ENCODE peak calls at places on chromosomes 5 and 9, in seven cellular contexts. A is HCT116, D is H1, X is GM12878, P is endothelial cell of umbilical vein, H is HepG2, L is K562. S is an unnamed sample.

GRCh38 chr9:109331353-109331752 is 10.5 kb upstream of the EPB41L4B start:
- DNase-seq in X (no peak), L (no peak), A (no peak), P (no peak), H (no peak), D (no peak), S (no peak)

GRCh38 chr5:119354522-119355243 is 1.1 kb upstream of the TNFAIP8 start:
- DNase-seq in L (no peak), P (no peak), D (no peak), A (no peak), H (no peak), X (no peak), S (no peak)

GRCh38 chr5:125327676-125328075 is 581.2 kb upstream of the ZNF608 start:
- DNase-seq in H (no peak), X (no peak), L (no peak), P (no peak), A (no peak), D (no peak), S (peak; percentile 24)

GRCh38 chr5:168377525-168377924 is 86.1 kb downstream of the WWC1 start:
- DNase-seq in A (no peak), H (no peak), X (peak; percentile 4), D (no peak), L (no peak), P (no peak), S (no peak)

GRCh38 chr9:38067611-38067891 is 1.5 kb downstream of the SHB start:
- DNase-seq in D (peak; percentile 64), P (no peak), L (peak; percentile 28), X (no peak), H (no peak), A (no peak), S (peak; percentile 43)

GRCh38 chr5:113806823-113807222 is 293.3 kb downstream of the YTHDC2 start:
- DNase-seq in P (no peak), L (no peak), A (no peak), D (no peak), H (no peak), X (no peak), S (no peak)

GRCh38 chr9:109182550-109182939 is 15.5 kb upstream of the FRRS1L start:
- DNase-seq in X (no peak), H (peak; percentile 43), A (no peak), L (no peak), D (no peak), P (no peak), S (no peak)

GRCh38 chr9:113566011-113566711 is 102.6 kb downstream of the RGS3 start:
- DNase-seq in X (no peak), P (no peak), L (no peak), A (no peak), H (no peak), D (no peak), S (no peak)

GRCh38 chr5:84239509-84239908 is 145.2 kb downstream of the EDIL3 start:
- DNase-seq in P (no peak), X (no peak), H (no peak), L (no peak), A (no peak), D (no peak), S (no peak)

GRCh38 chr5:163914911-163915310 is 409.5 kb downstream of the MAT2B start:
- DNase-seq in H (no peak), D (no peak), A (no peak), X (peak; percentile 27), P (no peak), L (peak; percentile 19), S (no peak)

GRCh38 chr5:13831236-13831810 is 113.2 kb downstream of the DNAH5 start:
- DNase-seq in X (no peak), L (no peak), P (no peak), D (no peak), H (no peak), A (no peak), S (peak; percentile 43)

GRCh38 chr9:14895806-14896205 is 14.4 kb downstream of the FREM1 start:
- DNase-seq in D (no peak), H (no peak), L (no peak), A (no peak), X (no peak), P (no peak), S (peak; percentile 21)

GRCh38 chr5:131252824-131253171 is 11.1 kb upstream of the CDC42SE2 start:
- DNase-seq in H (no peak), L (peak; percentile 52), A (no peak), X (peak; percentile 81), P (peak; percentile 30), D (no peak), S (no peak)

GRCh38 chr5:158819095-158819494 is 280.6 kb downstream of the EBF1 start:
- DNase-seq in A (no peak), L (no peak), X (no peak), P (no peak), D (no peak), H (no peak), S (no peak)

GRCh38 chr5:106415541-106415940 is 1255.2 kb downstream of the EFNA5 start:
- DNase-seq in A (no peak), L (no peak), H (no peak), P (no peak), X (no peak), D (no peak), S (no peak)

GRCh38 chr5:109921735-109922395 is 232.1 kb downstream of the MAN2A1 start:
- DNase-seq in L (no peak), X (no peak), P (no peak), A (no peak), D (no peak), H (no peak), S (no peak)

GRCh38 chr9:133210609-133211008 is 1.6 kb upstream of the OBP2B start:
- DNase-seq in D (no peak), L (no peak), A (no peak), P (no peak), X (no peak), H (no peak), S (no peak)
- TF ChIP-seq EZH2 in D (no peak), L (no peak), A (no peak), P (no peak), X (no peak), H (no peak), S (no peak)

GRCh38 chr5:96338089-96338488 is 95.0 kb downstream of the PCSK1 start:
- DNase-seq in A (no peak), H (no peak), P (no peak), D (no peak), L (no peak), X (no peak), S (no peak)

GRCh38 chr5:96337048-96337781 is 95.8 kb downstream of the PCSK1 start:
- DNase-seq in A (no peak), L (no peak), X (no peak), D (no peak), P (no peak), H (no peak), S (peak; percentile 31)

GRCh38 chr5:96338624-96339023 is 94.4 kb downstream of the PCSK1 start:
- DNase-seq in P (no peak), D (no peak), H (peak; percentile 54), A (no peak), X (no peak), L (no peak), S (no peak)

GRCh38 chr5:96335873-96336272 is 97.2 kb downstream of the PCSK1 start:
- DNase-seq in A (no peak), X (no peak), D (no peak), H (no peak), L (no peak), P (no peak), S (peak; percentile 20)

DNA sequence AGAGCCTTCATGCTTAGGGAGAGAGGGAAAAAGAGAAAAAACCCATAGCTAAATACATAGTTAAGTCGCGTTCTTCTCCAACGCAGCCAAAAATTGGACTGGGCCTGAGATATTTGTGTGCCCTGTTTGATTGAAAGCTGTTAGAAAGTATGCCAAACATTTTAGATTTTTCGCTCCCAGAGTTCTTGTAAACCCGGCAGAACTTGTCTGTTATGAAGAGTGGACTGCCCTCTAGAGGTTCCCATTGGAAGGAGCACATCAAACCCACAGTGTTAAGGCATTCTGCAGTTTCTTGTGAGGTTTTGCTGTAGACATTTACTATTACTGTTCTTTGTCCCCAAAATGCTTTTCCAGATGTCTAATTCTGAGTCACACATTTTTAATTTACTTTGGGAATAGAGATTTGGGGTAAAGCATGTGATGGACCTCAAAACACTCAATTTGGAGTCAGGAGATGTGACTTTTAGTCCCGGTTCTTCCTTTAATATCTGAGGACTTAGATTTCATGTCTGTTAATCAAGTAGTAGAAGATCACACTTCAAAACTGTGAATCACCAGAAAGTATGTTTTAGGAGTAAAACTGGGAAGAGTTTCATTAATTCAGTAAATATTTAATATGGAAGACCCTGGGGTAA is 96.6 kb downstream of the PCSK1 start:
- DNase-seq in D (peak; percentile 62), A (peak; percentile 71), H (peak; percentile 84), X (no peak), L (peak; percentile 80), P (peak; percentile 92), S (peak; percentile 88)
- TF ChIP-seq POLR2AphosphoS5 in D (no peak), A (no peak), H (no peak), X (no peak), L (no peak), P (no peak), S (no peak)

GRCh38 chr9:69674112-69674511 is 1.9 kb upstream of the APBA1 start:
- DNase-seq in D (no peak), H (no peak), L (no peak), A (peak; percentile 16), P (peak; percentile 3), X (no peak), S (peak; percentile 81)

GRCh38 chr9:69672828-69673640 is 863 bp upstream of the APBA1 start:
- DNase-seq in A (peak; percentile 77), P (peak; percentile 83), D (peak; percentile 88), X (peak; percentile 3), L (peak; percentile 76), H (peak; percentile 55), S (peak; percentile 97)

GRCh38 chr9:69671291-69671903 is 774 bp downstream of the APBA1 start:
- DNase-seq in A (no peak), H (no peak), D (no peak), P (no peak), L (no peak), X (no peak), S (no peak)

GRCh38 chr9:69674741-69675438 is 2.7 kb upstream of the APBA1 start:
- DNase-seq in H (no peak), D (no peak), A (no peak), X (no peak), L (no peak), P (peak; percentile 75), S (no peak)

GRCh38 chr9:69671904-69672827 is at the start of gene APBA1:
- DNase-seq in D (peak; percentile 80), H (no peak), A (no peak), X (no peak), P (peak; percentile 46), L (peak; percentile 32), S (peak; percentile 64)
- H2AFZ ChIP-seq in D (peak within 1 kb of the TSS; percentile 84), H (peak within 1 kb of the TSS; percentile 58), A (peak within 1 kb of the TSS; percentile 95), X (peak within 1 kb of the TSS; percentile 81), P (peak within 1 kb of the TSS; percentile 97), L (peak within 1 kb of the TSS; percentile 81), S (peak within 1 kb of the TSS; percentile 97)

DNA sequence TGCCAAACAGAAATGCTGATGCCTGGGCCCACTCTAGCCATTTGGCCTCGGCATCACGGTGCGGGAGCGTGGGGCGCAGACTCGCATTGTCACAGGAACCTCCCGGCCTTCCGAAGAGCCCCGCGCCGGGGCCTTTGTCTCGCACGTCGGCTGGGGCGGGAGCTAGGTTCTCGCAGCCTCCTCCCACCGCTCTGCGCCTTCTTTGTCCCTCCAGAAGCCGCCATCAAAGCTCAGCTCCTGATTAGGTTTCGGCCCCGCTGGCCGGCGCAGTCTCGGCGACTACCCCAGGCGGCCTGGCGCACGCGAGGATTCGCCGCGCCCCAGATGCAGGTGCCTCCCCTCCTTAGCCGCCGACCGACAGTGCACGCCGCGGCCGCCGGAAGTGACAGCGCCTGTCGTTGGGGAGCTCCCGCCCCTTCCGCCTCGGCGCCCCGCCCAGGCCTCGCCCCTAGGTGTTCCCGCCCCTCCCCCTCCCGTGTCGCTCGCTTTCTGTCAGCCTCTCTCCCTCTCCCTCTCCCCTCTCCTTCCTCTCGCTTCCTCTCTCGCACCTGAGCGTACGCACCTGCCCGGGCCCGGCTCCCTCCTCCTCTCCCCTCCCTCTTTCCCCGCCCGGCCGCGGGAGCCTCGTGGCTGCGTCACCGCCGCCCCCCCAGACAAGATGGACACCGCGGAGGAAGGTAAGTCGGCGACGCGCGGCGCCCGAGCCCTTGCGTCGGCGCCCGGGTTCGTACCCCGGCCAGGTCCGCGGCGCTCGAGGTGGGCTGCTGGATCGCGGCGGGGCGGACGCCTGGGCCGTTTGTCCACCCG is at the start of gene MARCHF6:
- DNase-seq in X (peak; percentile 77), H (peak; percentile 83), D (peak; percentile 92), L (peak; percentile 99), A (peak; percentile 83), P (peak; percentile 89), S (peak; percentile 97)
- TF ChIP-seq EZH2 in X (no peak), H (no peak), D (no peak), L (no peak), A (no peak), P (no peak), S (no peak)